ENCODE peak calls at places on chromosome 1, in eight cellular contexts. N is T-helper 1 cell; T is GM06990; B is lower leg skin; V is CD4-positive, alpha-beta memory T cell; Y is HT-29; D is lower lobe of right lung; R is aorta. L is an unnamed sample.

GRCh38 chr1:53346814-53347176 is 18.9 kb upstream of the LRP8 start:
- DNase-seq in N (no peak), T (no peak), B (no peak), V (no peak), Y (no peak), D (no peak), R (no peak), L (no peak)

GRCh38 chr1:45622891-45623394 is 911 bp downstream of the CCDC17 start:
- DNase-seq in N (no peak), T (peak), B (no peak), V (no peak), Y (no peak), D (no peak), R (peak), L (no peak)

GRCh38 chr1:35637401-35637809 is 3.9 kb downstream of the PSMB2 start:
- DNase-seq in N (no peak), T (peak), B (no peak), V (peak), Y (peak), D (no peak), R (no peak), L (no peak)

GRCh38 chr1:161287482-161288054 is 22.2 kb downstream of the MPZ start:
- DNase-seq in N (no peak), T (no peak), B (no peak), V (no peak), Y (no peak), D (no peak), R (no peak), L (no peak)

GRCh38 chr1:67840449-67840848 is 7.2 kb upstream of the GNG12 start:
- DNase-seq in N (no peak), T (no peak), B (no peak), V (no peak), Y (no peak), D (no peak), R (no peak), L (no peak)

GRCh38 chr1:24111264-24111997 is 504 bp downstream of the MYOM3 start:
- DNase-seq in N (no peak), T (no peak), B (no peak), V (no peak), Y (no peak), D (peak), R (peak), L (no peak)

GRCh38 chr1:223216074-223216473 is 73.0 kb upstream of the TLR5 start:
- DNase-seq in N (no peak), T (no peak), B (no peak), V (no peak), Y (no peak), D (no peak), R (no peak), L (no peak)

GRCh38 chr1:47436304-47436978 is 1.4 kb upstream of the FOXD2 start:
- DNase-seq in N (peak), T (peak), B (peak), V (peak), Y (peak), D (peak), R (peak), L (peak)

GRCh38 chr1:46466477-46467182 is 23.0 kb upstream of the DMBX1 start:
- DNase-seq in N (no peak), T (no peak), B (no peak), V (no peak), Y (no peak), D (no peak), R (no peak), L (no peak)

GRCh38 chr1:27098447-27099153 is 56.3 kb downstream of the SLC9A1 start:
- DNase-seq in N (no peak), T (no peak), B (peak), V (no peak), Y (no peak), D (peak), R (peak), L (no peak)

GRCh38 chr1:211092955-211093354 is 41.0 kb downstream of the KCNH1 start:
- DNase-seq in N (no peak), T (no peak), B (no peak), V (no peak), Y (no peak), D (no peak), R (no peak), L (no peak)